ENCODE peak calls at places on chromosomes 4 and X, in six cellular contexts. One of them, this sample, is unnamed.

GRCh38 chrX:39248330-39248729 is 447.1 kb downstream of the MID1IP1 start:
- DNase-seq in GM12865: no peak
- DNase-seq in GM23338: no peak
- DNase-seq in fibroblast of mammary gland: no peak
- DNase-seq in CD4-positive, alpha-beta T cell: no peak
- DNase-seq in activated B cell treated with CpG ODN at 0.5 μM for 24 hours: no peak
- DNase-seq in this sample: no peak

GRCh38 chr4:151418385-151418784 is 9.4 kb downstream of the FHIP1A start:
- DNase-seq in GM23338: no peak
- DNase-seq in GM12865: no peak
- DNase-seq in activated B cell treated with CpG ODN at 0.5 μM for 24 hours: no peak
- DNase-seq in fibroblast of mammary gland: peak
- DNase-seq in CD4-positive, alpha-beta T cell: no peak
- DNase-seq in this sample: no peak

GRCh38 chr4:5798447-5798846 is 87.4 kb downstream of the EVC start:
- DNase-seq in fibroblast of mammary gland: peak
- DNase-seq in activated B cell treated with CpG ODN at 0.5 μM for 24 hours: no peak
- DNase-seq in CD4-positive, alpha-beta T cell: no peak
- DNase-seq in GM12865: no peak
- DNase-seq in GM23338: no peak
- DNase-seq in this sample: no peak

GRCh38 chr4:181566490-181566889 is 676.7 kb upstream of the TENM3 start:
- DNase-seq in fibroblast of mammary gland: peak
- DNase-seq in GM23338: no peak
- DNase-seq in CD4-positive, alpha-beta T cell: no peak
- DNase-seq in activated B cell treated with CpG ODN at 0.5 μM for 24 hours: no peak
- DNase-seq in GM12865: no peak
- DNase-seq in this sample: no peak

GRCh38 chrX:13346646-13347045 is 26.8 kb upstream of the ATXN3L start:
- DNase-seq in CD4-positive, alpha-beta T cell: no peak
- DNase-seq in fibroblast of mammary gland: no peak
- DNase-seq in activated B cell treated with CpG ODN at 0.5 μM for 24 hours: no peak
- DNase-seq in GM12865: no peak
- DNase-seq in GM23338: no peak
- DNase-seq in this sample: no peak

GRCh38 chr4:14915018-14915417 is 87.3 kb upstream of the CPEB2 start:
- DNase-seq in CD4-positive, alpha-beta T cell: no peak
- DNase-seq in activated B cell treated with CpG ODN at 0.5 μM for 24 hours: no peak
- DNase-seq in GM23338: no peak
- DNase-seq in fibroblast of mammary gland: no peak
- DNase-seq in GM12865: no peak
- DNase-seq in this sample: no peak

GRCh38 chr4:7132730-7133582 is 59.4 kb upstream of the SORCS2 start:
- DNase-seq in CD4-positive, alpha-beta T cell: no peak
- DNase-seq in GM23338: no peak
- DNase-seq in fibroblast of mammary gland: peak
- DNase-seq in GM12865: no peak
- DNase-seq in activated B cell treated with CpG ODN at 0.5 μM for 24 hours: no peak
- DNase-seq in this sample: no peak

GRCh38 chrX:92247076-92247475 is 467.9 kb downstream of the PCDH11X start:
- DNase-seq in GM12865: no peak
- DNase-seq in GM23338: no peak
- DNase-seq in activated B cell treated with CpG ODN at 0.5 μM for 24 hours: no peak
- DNase-seq in CD4-positive, alpha-beta T cell: no peak
- DNase-seq in fibroblast of mammary gland: peak
- DNase-seq in this sample: no peak

GRCh38 chr4:17562157-17562556 is 14.8 kb upstream of the LAP3 start:
- DNase-seq in activated B cell treated with CpG ODN at 0.5 μM for 24 hours: no peak
- DNase-seq in GM12865: peak
- DNase-seq in GM23338: peak
- DNase-seq in fibroblast of mammary gland: no peak
- DNase-seq in CD4-positive, alpha-beta T cell: no peak
- DNase-seq in this sample: no peak

GRCh38 chrX:11351375-11352295 is 58.4 kb downstream of the AMELX start:
- DNase-seq in CD4-positive, alpha-beta T cell: no peak
- DNase-seq in GM12865: no peak
- DNase-seq in fibroblast of mammary gland: peak
- DNase-seq in activated B cell treated with CpG ODN at 0.5 μM for 24 hours: no peak
- DNase-seq in GM23338: no peak
- DNase-seq in this sample: no peak

GRCh38 chrX:16212436-16212835 is 45.2 kb downstream of the MAGEB17 start:
- DNase-seq in activated B cell treated with CpG ODN at 0.5 μM for 24 hours: no peak
- DNase-seq in CD4-positive, alpha-beta T cell: no peak
- DNase-seq in GM12865: peak
- DNase-seq in fibroblast of mammary gland: peak
- DNase-seq in GM23338: peak
- DNase-seq in this sample: no peak

GRCh38 chrX:109848451-109849050 is 115.5 kb upstream of the ACSL4 start:
- DNase-seq in GM12865: no peak
- DNase-seq in GM23338: peak
- DNase-seq in fibroblast of mammary gland: no peak
- DNase-seq in CD4-positive, alpha-beta T cell: no peak
- DNase-seq in activated B cell treated with CpG ODN at 0.5 μM for 24 hours: no peak
- DNase-seq in this sample: no peak

GRCh38 chr4:85092536-85092935 is 126.0 kb upstream of the WDFY3 start:
- DNase-seq in fibroblast of mammary gland: no peak
- DNase-seq in CD4-positive, alpha-beta T cell: no peak
- DNase-seq in GM12865: no peak
- DNase-seq in GM23338: no peak
- DNase-seq in activated B cell treated with CpG ODN at 0.5 μM for 24 hours: no peak
- DNase-seq in this sample: no peak

GRCh38 chr4:159048166-159048886 is 54.6 kb upstream of the RAPGEF2 start:
- DNase-seq in CD4-positive, alpha-beta T cell: no peak
- DNase-seq in activated B cell treated with CpG ODN at 0.5 μM for 24 hours: no peak
- DNase-seq in fibroblast of mammary gland: peak
- DNase-seq in GM23338: peak
- DNase-seq in GM12865: no peak
- DNase-seq in this sample: peak

GRCh38 chrX:134599173-134599914 is 58.9 kb downstream of the PLAC1 start:
- DNase-seq in CD4-positive, alpha-beta T cell: no peak
- DNase-seq in fibroblast of mammary gland: peak
- DNase-seq in GM23338: no peak
- DNase-seq in activated B cell treated with CpG ODN at 0.5 μM for 24 hours: no peak
- DNase-seq in GM12865: peak
- DNase-seq in this sample: no peak

GRCh38 chrX:15985937-15986336 is 131.3 kb upstream of the AP1S2 start:
- DNase-seq in activated B cell treated with CpG ODN at 0.5 μM for 24 hours: no peak
- DNase-seq in fibroblast of mammary gland: peak
- DNase-seq in CD4-positive, alpha-beta T cell: no peak
- DNase-seq in GM23338: no peak
- DNase-seq in GM12865: peak
- DNase-seq in this sample: no peak

GRCh38 chr4:4694296-4694772 is 152.5 kb upstream of the STX18 start:
- DNase-seq in GM12865: peak
- DNase-seq in CD4-positive, alpha-beta T cell: no peak
- DNase-seq in fibroblast of mammary gland: peak
- DNase-seq in activated B cell treated with CpG ODN at 0.5 μM for 24 hours: no peak
- DNase-seq in GM23338: peak
- DNase-seq in this sample: no peak

GRCh38 chrX:15797707-15798106 is 7.4 kb downstream of the ZRSR2 start:
- DNase-seq in GM23338: no peak
- DNase-seq in fibroblast of mammary gland: no peak
- DNase-seq in CD4-positive, alpha-beta T cell: no peak
- DNase-seq in activated B cell treated with CpG ODN at 0.5 μM for 24 hours: no peak
- DNase-seq in GM12865: no peak
- DNase-seq in this sample: no peak

GRCh38 chr4:1802720-1803522 is 9.8 kb downstream of the FGFR3 start:
- DNase-seq in activated B cell treated with CpG ODN at 0.5 μM for 24 hours: no peak
- DNase-seq in fibroblast of mammary gland: no peak
- DNase-seq in GM12865: no peak
- DNase-seq in GM23338: peak
- DNase-seq in CD4-positive, alpha-beta T cell: no peak
- DNase-seq in this sample: no peak

GRCh38 chr4:119765951-119766350 is 137.3 kb upstream of the PDE5A start:
- DNase-seq in GM23338: no peak
- DNase-seq in activated B cell treated with CpG ODN at 0.5 μM for 24 hours: no peak
- DNase-seq in CD4-positive, alpha-beta T cell: no peak
- DNase-seq in GM12865: no peak
- DNase-seq in fibroblast of mammary gland: no peak
- DNase-seq in this sample: no peak

GRCh38 chr4:183443609-183444148 is 757 bp upstream of the CDKN2AIP start:
- DNase-seq in GM12865: no peak
- DNase-seq in activated B cell treated with CpG ODN at 0.5 μM for 24 hours: no peak
- DNase-seq in GM23338: peak
- DNase-seq in fibroblast of mammary gland: no peak
- DNase-seq in CD4-positive, alpha-beta T cell: no peak
- DNase-seq in this sample: no peak

GRCh38 chrX:21944136-21944615 is 3.7 kb downstream of the SMS start:
- DNase-seq in activated B cell treated with CpG ODN at 0.5 μM for 24 hours: no peak
- DNase-seq in CD4-positive, alpha-beta T cell: no peak
- DNase-seq in GM12865: no peak
- DNase-seq in GM23338: peak
- DNase-seq in fibroblast of mammary gland: no peak
- DNase-seq in this sample: no peak

GRCh38 chr4:184647391-184648101 is 1.7 kb downstream of the CASP3 start:
- DNase-seq in activated B cell treated with CpG ODN at 0.5 μM for 24 hours: no peak
- DNase-seq in CD4-positive, alpha-beta T cell: no peak
- DNase-seq in GM12865: no peak
- DNase-seq in fibroblast of mammary gland: peak
- DNase-seq in GM23338: peak
- DNase-seq in this sample: no peak

GRCh38 chrX:128781506-128781905 is 729.3 kb upstream of the ACTRT1 start:
- DNase-seq in activated B cell treated with CpG ODN at 0.5 μM for 24 hours: no peak
- DNase-seq in GM23338: peak
- DNase-seq in GM12865: peak
- DNase-seq in CD4-positive, alpha-beta T cell: no peak
- DNase-seq in fibroblast of mammary gland: no peak
- DNase-seq in this sample: no peak

GRCh38 chr4:84389406-84389805 is 109.7 kb downstream of the NKX6-1 start:
- DNase-seq in GM23338: no peak
- DNase-seq in GM12865: no peak
- DNase-seq in activated B cell treated with CpG ODN at 0.5 μM for 24 hours: no peak
- DNase-seq in CD4-positive, alpha-beta T cell: no peak
- DNase-seq in fibroblast of mammary gland: peak
- DNase-seq in this sample: no peak

GRCh38 chr4:186844059-186844681 is 120.5 kb upstream of the FAT1 start:
- DNase-seq in GM23338: no peak
- DNase-seq in GM12865: no peak
- DNase-seq in activated B cell treated with CpG ODN at 0.5 μM for 24 hours: no peak
- DNase-seq in fibroblast of mammary gland: peak
- DNase-seq in CD4-positive, alpha-beta T cell: no peak
- DNase-seq in this sample: no peak

GRCh38 chrX:148601034-148601433 is 100.6 kb downstream of the AFF2 start:
- DNase-seq in GM23338: no peak
- DNase-seq in activated B cell treated with CpG ODN at 0.5 μM for 24 hours: no peak
- DNase-seq in fibroblast of mammary gland: peak
- DNase-seq in CD4-positive, alpha-beta T cell: no peak
- DNase-seq in GM12865: no peak
- DNase-seq in this sample: no peak
- TF ChIP-seq CTCF in GM23338: no peak
- TF ChIP-seq CTCF in activated B cell treated with CpG ODN at 0.5 μM for 24 hours: no peak
- TF ChIP-seq CTCF in fibroblast of mammary gland: no peak
- TF ChIP-seq CTCF in CD4-positive, alpha-beta T cell: no peak
- TF ChIP-seq CTCF in GM12865: no peak
- TF ChIP-seq CTCF in this sample: no peak

GRCh38 chrX:55340896-55341433 is 76.2 kb upstream of the PAGE3 start:
- DNase-seq in fibroblast of mammary gland: no peak
- DNase-seq in GM12865: no peak
- DNase-seq in CD4-positive, alpha-beta T cell: no peak
- DNase-seq in GM23338: peak
- DNase-seq in activated B cell treated with CpG ODN at 0.5 μM for 24 hours: no peak
- DNase-seq in this sample: no peak

GRCh38 chrX:55342533-55343501 is 78.1 kb upstream of the PAGE3 start:
- DNase-seq in GM12865: peak
- DNase-seq in fibroblast of mammary gland: peak
- DNase-seq in CD4-positive, alpha-beta T cell: peak
- DNase-seq in GM23338: peak
- DNase-seq in activated B cell treated with CpG ODN at 0.5 μM for 24 hours: no peak
- DNase-seq in this sample: no peak
- TF ChIP-seq CTCF in GM12865: peak
- TF ChIP-seq CTCF in fibroblast of mammary gland: peak
- TF ChIP-seq CTCF in CD4-positive, alpha-beta T cell: peak
- TF ChIP-seq CTCF in GM23338: peak
- TF ChIP-seq CTCF in activated B cell treated with CpG ODN at 0.5 μM for 24 hours: no peak
- TF ChIP-seq CTCF in this sample: peak

DNA sequence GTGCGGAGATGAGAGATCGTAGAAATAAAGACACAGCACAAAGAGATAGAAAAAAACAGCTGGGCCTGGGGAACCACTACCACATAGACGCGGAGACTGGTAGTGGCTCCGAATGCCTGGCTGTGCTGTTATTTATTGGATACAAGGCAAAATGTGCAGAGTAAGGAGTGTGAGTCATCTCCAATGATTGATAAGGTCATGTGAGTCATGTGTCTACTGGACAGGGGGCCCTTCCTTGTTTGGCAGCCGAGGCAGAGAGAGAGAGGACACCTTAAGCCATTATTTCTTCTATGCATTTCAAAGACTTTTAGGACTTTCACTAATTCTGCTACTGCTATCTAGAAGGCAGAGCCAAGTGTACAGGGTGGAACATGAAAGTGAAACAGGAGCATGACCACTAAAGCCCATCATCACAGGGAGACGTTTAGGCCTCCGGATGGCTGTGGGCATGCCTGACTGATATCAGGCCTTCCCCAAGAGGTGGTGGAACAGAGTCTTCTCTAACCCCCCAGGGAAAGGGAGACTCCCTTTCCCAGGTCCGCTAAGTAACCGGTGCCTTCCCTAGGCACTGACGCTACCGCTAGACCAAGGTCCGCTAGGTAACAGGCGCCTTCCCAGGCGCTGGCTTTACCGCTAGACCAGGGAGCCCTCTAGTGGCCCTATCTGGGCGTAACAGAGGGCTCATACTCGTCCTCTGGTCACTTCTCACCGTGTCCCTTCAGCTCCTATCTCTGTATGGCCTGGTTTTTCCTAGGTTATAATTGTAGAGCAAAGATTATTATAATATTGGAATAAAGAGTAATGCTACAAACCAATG is 921.5 kb upstream of the PCDH10 start:
- DNase-seq in CD4-positive, alpha-beta T cell: no peak
- DNase-seq in activated B cell treated with CpG ODN at 0.5 μM for 24 hours: no peak
- DNase-seq in GM23338: peak
- DNase-seq in fibroblast of mammary gland: peak
- DNase-seq in GM12865: peak
- DNase-seq in this sample: peak
- TF ChIP-seq CTCF in CD4-positive, alpha-beta T cell: no peak
- TF ChIP-seq CTCF in activated B cell treated with CpG ODN at 0.5 μM for 24 hours: no peak
- TF ChIP-seq CTCF in GM23338: peak
- TF ChIP-seq CTCF in fibroblast of mammary gland: peak
- TF ChIP-seq CTCF in GM12865: peak
- TF ChIP-seq CTCF in this sample: peak

DNA sequence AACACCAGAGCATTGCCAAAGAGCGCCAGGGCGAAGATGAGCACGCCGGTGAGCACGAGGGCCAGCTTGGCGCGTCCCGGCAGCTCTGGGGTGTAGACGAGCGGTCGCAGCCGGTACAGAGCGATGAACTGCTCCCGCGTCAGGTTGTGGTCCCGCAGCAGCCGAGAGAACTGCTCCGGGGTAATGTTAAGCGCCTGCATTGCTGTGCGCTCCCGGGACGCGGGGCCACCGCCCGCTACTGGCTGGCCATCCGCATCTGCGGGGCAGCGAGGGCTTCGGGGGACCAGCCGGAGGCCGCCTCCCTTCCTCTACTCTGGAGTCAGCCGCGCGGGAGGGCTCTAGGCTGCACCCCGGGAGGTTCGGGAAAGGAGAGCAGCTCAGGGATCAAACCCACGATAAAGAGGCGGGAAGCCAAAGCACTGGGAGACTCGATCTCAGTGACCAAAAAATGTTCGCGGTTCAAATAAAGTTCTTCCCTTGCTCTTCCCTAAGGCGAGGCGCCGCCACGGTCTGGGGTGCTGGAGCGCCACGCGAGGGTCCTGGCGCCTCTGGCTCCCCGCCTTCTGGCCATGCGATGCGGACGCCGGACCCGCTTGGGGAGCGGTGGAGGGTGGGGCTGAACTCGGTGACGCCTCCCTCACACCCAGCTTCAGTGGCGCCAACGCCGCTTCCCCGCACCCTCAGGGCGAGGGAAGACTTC is at the start of gene QRFPR:
- DNase-seq in GM12865: no peak
- DNase-seq in activated B cell treated with CpG ODN at 0.5 μM for 24 hours: no peak
- DNase-seq in GM23338: peak
- DNase-seq in fibroblast of mammary gland: no peak
- DNase-seq in CD4-positive, alpha-beta T cell: no peak
- DNase-seq in this sample: peak
- TF ChIP-seq CTCF in GM12865: no peak
- TF ChIP-seq CTCF in activated B cell treated with CpG ODN at 0.5 μM for 24 hours: no peak
- TF ChIP-seq CTCF in GM23338: no peak
- TF ChIP-seq CTCF in fibroblast of mammary gland: no peak
- TF ChIP-seq CTCF in CD4-positive, alpha-beta T cell: no peak
- TF ChIP-seq CTCF in this sample: no peak